ENCODE peak calls at places on chromosomes 16 and 17, in eight cellular contexts. U is MM.1S, Q is PC-3, Y is GM23248, A is OCI-LY7, O is SK-N-SH, T is neural progenitor cell, R is hepatocyte. N is an unnamed sample.

GRCh38 chr16:73113326-73113720 is 65.4 kb upstream of the ZFHX3 start:
- DNase-seq in Q (no peak), U (no peak), A (no peak), R (no peak), Y (peak; percentile 94), T (no peak), O (no peak), N (no peak)

GRCh38 chr17:42809250-42809649 is 10.6 kb downstream of the CNTD1 start:
- DNase-seq in A (no peak), U (no peak), R (no peak), T (no peak), Y (peak; percentile 96), Q (peak; percentile 48), O (no peak), N (no peak)

GRCh38 chr16:29915590-29916247 is 10.3 kb downstream of the KCTD13 start:
- DNase-seq in U (no peak), Q (peak; percentile 40), O (no peak), A (no peak), Y (no peak), R (no peak), T (no peak), N (no peak)

GRCh38 chr17:4584125-4584834 is at the start of gene SMTNL2:
- DNase-seq in T (peak; percentile 72), O (peak; percentile 64), Y (peak; percentile 27), U (no peak), R (peak; percentile 83), A (no peak), Q (no peak), N (peak; percentile 51)

GRCh38 chr17:40612510-40613244 is 34.9 kb downstream of the SMARCE1 start:
- DNase-seq in R (no peak), T (no peak), Q (peak; percentile 8), U (no peak), O (no peak), Y (peak; percentile 12), A (no peak), N (no peak)

GRCh38 chr17:1111599-1112443 is 68.0 kb downstream of the ABR start:
- DNase-seq in A (no peak), Q (no peak), T (no peak), Y (no peak), R (no peak), U (no peak), O (peak; percentile 50), N (no peak)

GRCh38 chr17:77995146-77995852 is 36.8 kb downstream of the TNRC6C start:
- DNase-seq in O (peak; percentile 57), A (no peak), T (peak; percentile 16), R (no peak), U (no peak), Q (no peak), Y (peak; percentile 6), N (no peak)

GRCh38 chr16:8946544-8946943 is 17.2 kb downstream of the USP7 start:
- DNase-seq in T (no peak), A (peak; percentile 44), Y (no peak), R (no peak), U (no peak), Q (no peak), O (no peak), N (no peak)

GRCh38 chr17:48636177-48637018 is 10.2 kb upstream of the HOXB9 start:
- DNase-seq in R (peak; percentile 90), A (peak; percentile 80), Q (peak; percentile 84), U (peak; percentile 96), T (peak; percentile 97), Y (peak; percentile 83), O (peak; percentile 91), N (peak; percentile 98)

GRCh38 chr16:79163666-79164377 is 436.7 kb downstream of the MAF start:
- DNase-seq in A (no peak), O (no peak), Q (no peak), R (no peak), T (no peak), U (no peak), Y (no peak), N (no peak)

DNA sequence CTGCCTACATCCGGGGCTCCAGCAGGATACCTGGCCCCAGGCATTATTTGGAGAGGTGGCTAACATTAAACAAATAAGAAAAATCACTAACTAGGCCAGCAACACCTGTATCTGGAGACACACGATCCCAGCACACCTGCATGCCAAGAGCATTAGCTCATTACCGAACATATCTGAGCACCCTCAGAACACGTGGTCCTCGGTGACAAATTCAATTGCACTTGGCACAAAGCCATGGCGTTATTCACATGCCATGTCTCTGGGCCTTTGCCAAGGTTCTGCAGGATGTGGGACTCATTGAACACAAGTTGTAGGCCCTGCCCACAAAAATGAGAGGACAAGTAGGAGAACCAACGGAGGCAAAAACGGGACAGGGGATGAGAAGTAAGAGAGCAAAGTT is 552.3 kb downstream of the TOX3 start:
- DNase-seq in A (no peak), R (peak; percentile 57), Y (peak; percentile 24), Q (peak; percentile 44), O (no peak), T (no peak), U (peak; percentile 9), N (no peak)
- TF ChIP-seq EZH2phosphoT487 in A (no peak), R (no peak), Y (no peak), Q (no peak), O (no peak), T (no peak), U (no peak), N (no peak)

DNA sequence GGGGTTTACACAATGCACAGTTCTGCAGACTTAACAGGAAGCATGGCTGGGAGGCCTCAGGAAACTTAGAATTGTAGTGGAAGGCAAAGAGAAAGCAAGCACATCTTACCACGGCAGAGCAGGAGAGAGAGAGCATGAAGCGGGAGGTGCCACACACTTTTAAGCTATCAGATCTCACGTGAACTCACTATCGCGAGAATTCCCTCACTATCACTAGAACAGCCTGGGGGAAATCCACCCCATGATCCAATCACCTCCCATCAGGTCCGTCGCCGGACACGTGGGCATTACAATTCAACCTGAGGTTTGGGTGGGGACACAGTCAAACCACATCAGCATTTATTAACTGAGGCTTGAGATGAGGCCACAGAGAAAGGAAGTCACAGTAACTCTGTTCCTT is 326.7 kb downstream of the C16orf95 start:
- DNase-seq in Q (no peak), Y (no peak), R (no peak), A (no peak), U (no peak), T (no peak), O (no peak), N (no peak)
- TF ChIP-seq EZH2phosphoT487 in Q (no peak), Y (no peak), R (no peak), A (no peak), U (no peak), T (no peak), O (no peak), N (no peak)

DNA sequence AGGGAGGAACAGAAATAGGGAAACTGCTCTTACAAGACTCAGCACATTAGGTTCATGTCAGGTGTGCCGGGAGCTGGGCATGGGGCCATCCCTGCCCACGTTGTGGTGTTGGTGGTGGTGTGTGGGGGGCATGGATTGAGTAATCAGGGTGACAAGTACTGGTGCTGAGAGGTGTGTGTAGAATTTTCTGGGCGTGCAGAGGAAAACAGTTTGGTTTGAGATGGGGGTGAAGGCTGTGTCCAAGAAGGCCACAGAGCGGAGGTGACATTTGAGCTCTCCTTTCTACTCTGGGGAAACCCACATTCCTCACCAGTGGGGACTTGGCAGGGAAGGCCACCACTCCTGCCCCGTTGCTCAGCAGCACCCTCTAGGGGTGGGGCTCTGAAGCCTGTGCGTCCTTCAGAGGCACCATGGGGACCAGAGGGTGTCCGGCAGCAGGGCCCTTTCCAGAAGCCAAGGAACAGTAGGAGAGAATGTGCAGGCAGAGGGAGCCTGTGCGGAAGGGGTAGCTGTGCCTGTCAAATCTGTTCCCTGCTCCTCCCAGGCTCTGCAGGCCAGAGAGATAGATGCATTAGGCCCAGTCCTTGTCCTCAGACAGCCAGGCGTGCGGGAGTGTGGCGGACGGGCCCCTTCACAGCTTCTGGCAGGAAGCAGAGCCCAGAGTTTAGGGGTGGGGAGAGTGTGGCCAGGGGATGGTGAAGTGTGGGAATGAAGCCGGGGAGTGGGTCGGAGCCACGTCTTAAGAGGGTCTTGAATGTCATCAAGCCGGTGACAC is 48.7 kb upstream of the GSE1 start:
- DNase-seq in A (no peak), U (no peak), Q (peak; percentile 15), O (no peak), T (no peak), Y (no peak), R (no peak), N (no peak)
- TF ChIP-seq EZH2phosphoT487 in A (no peak), U (no peak), Q (no peak), O (no peak), T (no peak), Y (no peak), R (no peak), N (no peak)

DNA sequence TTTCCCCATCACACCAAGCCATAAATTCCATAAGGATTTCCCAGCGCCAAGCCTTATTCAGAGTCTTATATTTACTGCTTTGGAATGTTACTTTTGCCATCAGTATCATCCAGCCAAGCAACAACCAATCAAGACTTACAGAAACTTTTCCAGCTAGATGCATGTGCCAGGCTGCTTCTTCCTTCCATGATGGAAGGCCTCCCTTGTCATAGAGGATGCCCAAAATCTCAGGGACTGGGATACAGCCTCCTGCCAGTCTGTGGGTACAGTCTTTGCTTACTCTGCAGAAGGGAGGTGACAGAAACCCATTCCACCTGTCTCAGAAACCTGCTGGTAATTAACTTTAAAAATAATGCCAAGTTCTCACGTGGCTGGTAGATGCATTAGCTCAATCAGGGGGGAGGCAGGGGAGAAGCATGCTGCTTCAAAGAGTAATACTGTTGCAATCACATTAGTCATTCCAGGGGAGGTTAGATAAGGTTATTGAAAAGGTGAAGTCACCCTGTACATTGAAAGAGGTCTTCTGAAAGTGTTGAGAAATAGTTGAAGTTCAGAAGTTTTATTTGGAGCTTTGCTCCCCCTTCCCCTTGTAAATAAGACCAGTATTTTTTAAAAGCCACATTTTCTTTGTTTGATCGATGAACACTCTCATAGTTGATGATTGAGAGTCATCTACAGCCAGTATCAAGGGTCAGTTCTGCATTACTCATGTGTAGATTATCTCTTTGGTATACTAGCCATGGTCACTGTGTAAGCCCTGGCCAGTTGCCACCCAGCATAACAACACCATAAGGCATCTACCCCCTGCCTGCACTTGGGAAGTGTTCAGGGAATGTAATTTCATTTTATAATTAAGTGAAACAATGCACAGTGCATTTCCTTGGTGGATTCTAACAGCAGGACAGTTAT is 22.2 kb downstream of the HLF start:
- DNase-seq in Y (peak; percentile 30), O (no peak), A (no peak), Q (peak; percentile 17), U (no peak), R (no peak), T (no peak), N (no peak)
- TF ChIP-seq EZH2phosphoT487 in Y (no peak), O (no peak), A (no peak), Q (no peak), U (no peak), R (no peak), T (no peak), N (no peak)

GRCh38 chr16:57299719-57300386 is 15.4 kb upstream of the PLLP start:
- DNase-seq in A (peak; percentile 93), T (peak; percentile 94), O (peak; percentile 78), Q (peak; percentile 88), U (peak; percentile 92), Y (peak; percentile 94), R (peak; percentile 95), N (peak; percentile 94)

GRCh38 chr16:57300387-57301125 is 16.1 kb upstream of the PLLP start:
- DNase-seq in A (peak; percentile 100), Y (peak; percentile 100), Q (peak; percentile 97), T (peak; percentile 100), U (peak; percentile 99), O (peak; percentile 93), R (peak; percentile 99), N (peak; percentile 100)

GRCh38 chr16:57297856-57298255 is 13.4 kb upstream of the PLLP start:
- DNase-seq in A (peak; percentile 67), R (no peak), O (no peak), T (peak; percentile 20), U (no peak), Q (no peak), Y (no peak), N (peak; percentile 65)

GRCh38 chr16:57301126-57301817 is 16.8 kb upstream of the PLLP start:
- DNase-seq in A (no peak), U (no peak), Q (no peak), O (no peak), R (no peak), Y (no peak), T (no peak), N (peak; percentile 65)

GRCh38 chr16:57299009-57299718 is 14.7 kb upstream of the PLLP start:
- DNase-seq in Y (peak; percentile 91), R (peak; percentile 89), O (peak; percentile 69), A (no peak), Q (peak; percentile 73), U (no peak), T (no peak), N (peak; percentile 79)
- TF ChIP-seq EZH2phosphoT487 in Y (no peak), R (no peak), O (no peak), A (no peak), Q (no peak), U (no peak), T (no peak), N (no peak)